ENCODE peak calls at places on chromosomes 2 and 18, in ten cellular contexts. N is uterus, Q is neural progenitor cell, A is suprapubic skin, J is OCI-LY7, K is A549, T is right cardiac atrium, G is Peyer's patch, X is mucosa of descending colon, Y is tibial artery. C is an unnamed sample. For H3K4me1, the result is how much of the 10 kb centered on the place peaks cover.

GRCh38 chr18:9814431-9814830 is 71.3 kb upstream of the TXNDC2 start:
- DNase-seq in Q (no peak), G (no peak), J (no peak), N (no peak), Y (no peak), K (no peak), X (no peak), T (no peak), A (no peak), C (no peak)

GRCh38 chr2:226888378-226888915 is 52.6 kb downstream of the RHBDD1 start:
- DNase-seq in J (no peak), K (no peak), N (no peak), Y (no peak), T (no peak), A (no peak), X (no peak), Q (no peak), G (no peak), C (no peak)

GRCh38 chr18:60188943-60189342 is 183.6 kb downstream of the MC4R start:
- DNase-seq in K (no peak), N (no peak), G (no peak), T (no peak), Q (no peak), Y (no peak), A (no peak), J (no peak), X (no peak), C (no peak)

GRCh38 chr18:7459851-7460774 is 107.0 kb upstream of the PTPRM start:
- DNase-seq in N (no peak), Y (no peak), Q (peak), T (peak), K (no peak), J (no peak), X (no peak), G (no peak), A (no peak), C (no peak)

GRCh38 chr2:86193901-86194567 is 1.2 kb downstream of the IMMT start:
- DNase-seq in A (no peak), G (no peak), T (no peak), Q (no peak), J (peak), Y (no peak), X (no peak), K (no peak), N (no peak), C (no peak)

GRCh38 chr2:61470965-61471904 is at the start of gene USP34:
- DNase-seq in N (peak), A (peak), X (peak), T (peak), Y (peak), Q (peak), J (peak), K (peak), G (peak), C (peak)

GRCh38 chr2:121969155-121969554 is 213.7 kb downstream of the TSN start:
- DNase-seq in A (no peak), Q (no peak), Y (peak), T (peak), G (no peak), N (no peak), J (no peak), K (no peak), X (no peak), C (no peak)

GRCh38 chr18:7844418-7844817 is 277.3 kb downstream of the PTPRM start:
- DNase-seq in X (no peak), J (no peak), T (no peak), A (no peak), N (no peak), Y (no peak), G (no peak), Q (no peak), K (no peak), C (no peak)

GRCh38 chr18:59899298-59900221 is at the start of gene PMAIP1:
- DNase-seq in T (peak), Q (peak), G (peak), X (peak), Y (peak), N (peak), K (peak), J (peak), A (peak), C (peak)

GRCh38 chr2:161171595-161171929 is 11.3 kb downstream of the TANK start:
- DNase-seq in G (no peak), K (no peak), J (no peak), T (no peak), A (no peak), N (no peak), Y (no peak), Q (no peak), X (no peak), C (no peak)

GRCh38 chr2:119227346-119227745 is 3.7 kb downstream of the STEAP3 start:
- DNase-seq in K (no peak), A (no peak), N (no peak), J (no peak), G (no peak), Y (no peak), Q (no peak), X (no peak), T (no peak), C (no peak)
- H3K4me1 ChIP-seq in K (under half), A (under half), N (under half), J (under half), G (under half), Y (under half), Q (under half), X (under half), T (under half), C (under half)

GRCh38 chr2:43276517-43276931 is 50.1 kb upstream of the ZFP36L2 start:
- DNase-seq in J (no peak), A (no peak), Q (no peak), X (no peak), G (no peak), N (no peak), K (no peak), T (no peak), Y (peak), C (no peak)

GRCh38 chr2:43276962-43277383 is 50.6 kb upstream of the ZFP36L2 start:
- DNase-seq in A (no peak), X (peak), Q (no peak), Y (peak), N (peak), T (peak), G (no peak), K (no peak), J (no peak), C (peak)

GRCh38 chr2:43273477-43273876 is 47.1 kb upstream of the ZFP36L2 start:
- DNase-seq in G (no peak), N (peak), X (no peak), J (no peak), Q (no peak), T (peak), A (no peak), K (no peak), Y (peak), C (no peak)

GRCh38 chr2:43274721-43275120 is 48.3 kb upstream of the ZFP36L2 start:
- DNase-seq in X (no peak), T (no peak), J (no peak), A (no peak), Y (peak), Q (no peak), N (no peak), G (no peak), K (no peak), C (no peak)

GRCh38 chr2:43274055-43274454 is 47.6 kb upstream of the ZFP36L2 start:
- DNase-seq in A (no peak), X (no peak), J (no peak), Y (peak), Q (no peak), K (no peak), G (no peak), T (no peak), N (no peak), C (no peak)
- H3K4me1 ChIP-seq in A (under half), X (under half), J (under half), Y (half or more), Q (under half), K (under half), G (under half), T (under half), N (under half), C (under half)

GRCh38 chr2:206433201-206433600 is 10.1 kb upstream of the ADAM23 start:
- DNase-seq in K (no peak), Q (no peak), J (no peak), A (no peak), T (no peak), Y (no peak), X (no peak), G (no peak), N (no peak), C (no peak)

GRCh38 chr2:206432432-206433082 is 10.8 kb upstream of the ADAM23 start:
- DNase-seq in T (no peak), N (no peak), X (no peak), G (no peak), Y (no peak), A (no peak), J (no peak), K (no peak), Q (no peak), C (no peak)

GRCh38 chr2:206431439-206431838 is 11.9 kb upstream of the ADAM23 start:
- DNase-seq in J (no peak), X (no peak), N (no peak), Q (no peak), Y (no peak), T (no peak), A (no peak), K (no peak), G (no peak), C (no peak)

GRCh38 chr2:206435738-206436137 is 7.6 kb upstream of the ADAM23 start:
- DNase-seq in X (no peak), J (no peak), T (no peak), N (no peak), A (no peak), Q (peak), K (no peak), G (no peak), Y (no peak), C (no peak)

DNA sequence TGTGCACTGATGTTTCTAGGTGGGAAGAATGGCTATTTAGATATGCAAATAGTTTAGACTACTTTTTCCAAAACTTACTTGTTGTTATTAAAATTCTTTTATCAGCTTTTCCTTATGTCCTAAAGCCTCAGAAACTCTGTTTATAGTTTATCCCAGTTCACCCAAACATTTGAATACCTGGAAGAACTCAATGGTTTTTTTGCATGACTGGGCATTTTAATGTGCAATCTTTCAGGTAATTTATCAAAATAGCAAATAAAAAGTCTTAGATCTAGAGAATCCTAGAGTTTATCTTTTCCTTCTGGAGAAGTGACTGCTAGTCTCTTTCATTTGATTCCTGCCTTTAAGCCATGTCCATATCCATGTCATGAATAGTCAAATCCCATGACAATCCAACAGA is 9.6 kb upstream of the ADAM23 start:
- DNase-seq in T (no peak), Q (no peak), N (no peak), G (no peak), J (no peak), A (no peak), X (no peak), K (no peak), Y (no peak), C (no peak)
- H3K4me1 ChIP-seq in T (under half), Q (under half), N (under half), G (under half), J (under half), A (under half), X (under half), K (under half), Y (under half), C (under half)

GRCh38 chr2:130871843-130872242 is 35.1 kb downstream of the ARHGEF4 start:
- DNase-seq in J (no peak), Y (peak), N (no peak), Q (no peak), G (peak), T (no peak), A (peak), K (no peak), X (no peak), C (no peak)
- H3K4me1 ChIP-seq in J (under half), Y (under half), N (under half), Q (half or more), G (under half), T (under half), A (under half), K (under half), X (under half), C (under half)

GRCh38 chr2:237158194-237158593 is 72.5 kb downstream of the COPS8 start:
- DNase-seq in G (no peak), A (no peak), Q (no peak), J (no peak), N (no peak), Y (no peak), K (no peak), T (no peak), X (no peak), C (no peak)

GRCh38 chr2:237157551-237158102 is 71.9 kb downstream of the COPS8 start:
- DNase-seq in Y (no peak), K (no peak), X (no peak), Q (no peak), N (no peak), J (no peak), A (no peak), T (no peak), G (no peak), C (no peak)

GRCh38 chr2:237154894-237155851 is 69.5 kb downstream of the COPS8 start:
- DNase-seq in T (no peak), N (no peak), A (no peak), K (no peak), G (no peak), J (peak), X (no peak), Y (peak), Q (no peak), C (no peak)

GRCh38 chr2:237156857-237157550 is 71.3 kb downstream of the COPS8 start:
- DNase-seq in J (no peak), Y (no peak), K (no peak), G (no peak), A (no peak), T (peak), X (no peak), N (no peak), Q (no peak), C (no peak)

GRCh38 chr2:237156131-237156856 is 70.6 kb downstream of the COPS8 start:
- DNase-seq in A (peak), Y (peak), K (no peak), J (no peak), N (peak), X (peak), G (no peak), Q (no peak), T (peak), C (no peak)
- H3K4me1 ChIP-seq in A (under half), Y (under half), K (under half), J (half or more), N (under half), X (under half), G (under half), Q (under half), T (under half), C (under half)